ENCODE peak calls at places on chromosome 2, in ten cellular contexts. X is GM12878, K is mesendoderm, D is fibroblast of lung, Q is HCT116, M is kidney, F is endothelial cell of umbilical vein, U is K562, N is HepG2, S is IMR-90. G is an unnamed sample.

GRCh38 chr2:190443778-190444481 is 35.8 kb downstream of the MFSD6 start:
- DNase-seq in Q (no peak), D (peak), K (no peak), M (no peak), U (no peak), F (no peak), X (no peak), S (peak), N (no peak), G (no peak)

GRCh38 chr2:20048488-20049443 is 2.7 kb downstream of the LAPTM4A start:
- DNase-seq in X (no peak), S (no peak), M (no peak), D (no peak), U (no peak), N (no peak), Q (no peak), K (peak), F (peak), G (no peak)

GRCh38 chr2:80070587-80070986 is 234.0 kb downstream of the LRRTM1 start:
- DNase-seq in F (no peak), Q (no peak), S (no peak), U (no peak), D (no peak), M (no peak), N (no peak), K (peak), X (no peak), G (no peak)

GRCh38 chr2:189302274-189302948 is 122.8 kb upstream of the COL5A2 start:
- DNase-seq in Q (no peak), X (no peak), M (no peak), N (peak), K (peak), D (no peak), F (no peak), U (no peak), S (peak), G (no peak)

GRCh38 chr2:56198936-56199335 is 15.1 kb downstream of the CCDC85A start:
- DNase-seq in Q (no peak), X (no peak), N (no peak), K (no peak), M (no peak), D (no peak), S (no peak), F (no peak), U (no peak), G (no peak)

GRCh38 chr2:119702918-119703401 is 24.0 kb downstream of the TMEM177 start:
- DNase-seq in F (peak), X (no peak), Q (peak), D (peak), K (peak), N (peak), S (peak), U (peak), M (peak), G (peak)

GRCh38 chr2:144507441-144508161 is 12.3 kb downstream of the ZEB2 start:
- DNase-seq in M (no peak), U (no peak), S (no peak), Q (no peak), D (peak), F (no peak), K (no peak), N (no peak), X (no peak), G (no peak)

GRCh38 chr2:84492571-84492970 is 23.7 kb upstream of the DNAH6 start:
- DNase-seq in N (no peak), U (no peak), F (no peak), K (no peak), M (no peak), D (no peak), Q (no peak), S (peak), X (no peak), G (no peak)

GRCh38 chr2:172009823-172010222 is 10.1 kb downstream of the METAP1D start:
- DNase-seq in D (no peak), X (no peak), M (no peak), F (no peak), S (no peak), U (no peak), Q (no peak), N (no peak), K (no peak), G (no peak)

GRCh38 chr2:175207741-175208438 is 26.4 kb upstream of the ATP5MC3 start:
- DNase-seq in N (no peak), F (no peak), D (peak), X (no peak), M (no peak), K (no peak), S (no peak), Q (no peak), U (no peak), G (no peak)

GRCh38 chr2:196435189-196435588 is 204.3 kb upstream of the CCDC150 start:
- DNase-seq in K (no peak), X (no peak), D (peak), M (no peak), Q (no peak), S (peak), F (peak), N (no peak), U (no peak), G (no peak)

GRCh38 chr2:209391776-209392401 is 32.0 kb upstream of the MAP2 start:
- DNase-seq in N (no peak), X (no peak), U (no peak), M (no peak), D (peak), S (peak), Q (no peak), K (no peak), F (no peak), G (no peak)

GRCh38 chr2:195363496-195363895 is 293.5 kb upstream of the SLC39A10 start:
- DNase-seq in X (no peak), F (no peak), Q (no peak), N (no peak), K (no peak), M (no peak), S (peak), U (no peak), D (peak), G (no peak)

GRCh38 chr2:64845273-64845905 is 143.8 kb upstream of the SLC1A4 start:
- DNase-seq in D (no peak), K (no peak), X (no peak), S (no peak), N (no peak), F (no peak), Q (no peak), M (no peak), U (no peak), G (no peak)

GRCh38 chr2:218832520-218832919 is 917 bp upstream of the PRKAG3 start:
- DNase-seq in X (no peak), K (no peak), U (no peak), D (no peak), F (peak), S (no peak), N (no peak), M (no peak), Q (no peak), G (no peak)

GRCh38 chr2:162007447-162008040 is 66.5 kb downstream of the DPP4 start:
- DNase-seq in K (no peak), D (peak), S (peak), M (no peak), F (peak), N (no peak), X (no peak), U (no peak), Q (no peak), G (no peak)

GRCh38 chr2:11411768-11412448 is 54.1 kb downstream of the E2F6 start:
- DNase-seq in S (peak), U (peak), K (peak), D (peak), Q (no peak), F (peak), N (peak), M (no peak), X (no peak), G (no peak)

GRCh38 chr2:55885129-55885943 is 38.2 kb downstream of the EFEMP1 start:
- DNase-seq in X (no peak), S (peak), Q (peak), D (peak), F (peak), M (no peak), K (peak), N (no peak), U (no peak), G (no peak)

GRCh38 chr2:227374158-227374557 is 4.9 kb downstream of the TM4SF20 start:
- DNase-seq in K (no peak), D (peak), M (no peak), S (peak), N (no peak), Q (no peak), F (no peak), U (no peak), X (no peak), G (no peak)

GRCh38 chr2:205245652-205246051 is 436.6 kb upstream of the NRP2 start:
- DNase-seq in K (no peak), M (no peak), D (peak), Q (no peak), X (no peak), F (peak), U (no peak), N (no peak), S (peak), G (no peak)

GRCh38 chr2:102765061-102765460 is 3.2 kb downstream of the TMEM182 start:
- DNase-seq in Q (no peak), N (no peak), S (no peak), D (no peak), F (no peak), X (no peak), U (no peak), M (no peak), K (no peak), G (no peak)

DNA sequence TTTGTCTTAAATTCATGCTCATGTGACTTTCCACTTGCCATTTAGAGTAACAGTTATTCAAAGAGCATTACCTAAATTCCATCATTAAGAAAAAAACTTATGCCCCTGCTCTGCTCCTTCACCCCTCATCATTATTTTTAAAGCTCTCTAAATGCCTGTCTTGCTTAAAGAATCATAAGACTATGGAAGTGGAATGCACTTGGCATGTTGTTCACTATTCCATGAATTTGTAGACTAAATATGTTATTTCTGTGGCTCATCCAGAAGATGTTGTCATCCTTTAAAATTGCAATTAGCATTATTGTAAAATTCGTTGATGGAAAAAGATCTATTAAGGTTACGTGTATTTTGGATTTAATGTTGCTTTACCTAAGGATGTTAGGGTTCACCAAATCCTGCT is 61.8 kb downstream of the FMNL2 start:
- DNase-seq in D (no peak), Q (no peak), S (peak), X (no peak), K (no peak), F (no peak), M (no peak), N (no peak), U (no peak), G (no peak)
- H3K4me3 ChIP-seq in D (no peak), Q (no peak), S (no peak), X (no peak), K (no peak), F (no peak), M (no peak), N (no peak), U (no peak), G (no peak)

GRCh38 chr2:88669371-88670214 is 21.9 kb upstream of the RPIA start:
- DNase-seq in D (peak), N (peak), X (peak), K (peak), F (peak), M (no peak), U (peak), Q (peak), S (peak), G (no peak)
- H3K27ac ChIP-seq in D (no peak), N (no peak), X (no peak), K (no peak), F (no peak), M (no peak), U (no peak), Q (no peak), S (no peak), G (no peak)

GRCh38 chr2:21289994-21290393 is 166.2 kb downstream of the TDRD15 start:
- DNase-seq in M (no peak), Q (no peak), S (peak), U (no peak), D (no peak), F (no peak), X (no peak), N (no peak), K (peak), G (no peak)
- H3K9ac ChIP-seq in M (no peak), Q (no peak), S (no peak), U (no peak), D (no peak), F (no peak), X (no peak), N (no peak), K (no peak), G (no peak)

GRCh38 chr2:68388358-68388757 is 23.3 kb downstream of the PLEK start:
- DNase-seq in F (no peak), K (no peak), N (peak), S (no peak), M (no peak), Q (no peak), X (peak), U (no peak), D (no peak), G (no peak)
- H3K4me3 ChIP-seq in F (no peak), K (no peak), N (no peak), S (no peak), M (no peak), Q (no peak), X (peak), U (no peak), D (no peak), G (no peak)

G was measured in DND-41.